ENCODE peak calls at places on chromosomes 1 and 21, in four cellular contexts. W is prostate gland, C is upper lobe of left lung, E is suprapubic skin. N is an unnamed sample.
A peak's percentile ranks its signal among the peaks of the same experiment; 100 is the strongest.

GRCh38 chr1:45014403-45015028 is 2.5 kb downstream of the UROD start:
- DNase-seq in W (peak; percentile 76), E (no peak), C (peak; percentile 77), N (peak; percentile 86)

GRCh38 chr21:17784604-17785402 is 34.4 kb downstream of the C21orf91 start:
- DNase-seq in W (no peak), C (no peak), E (no peak), N (no peak)

GRCh38 chr1:56378376-56379070 is 200.8 kb downstream of the PLPP3 start:
- DNase-seq in C (no peak), E (no peak), W (peak; percentile 26), N (peak; percentile 62)

GRCh38 chr1:116373451-116374339 is 651 bp downstream of the ATP1A1 start:
- DNase-seq in W (peak; percentile 71), C (peak; percentile 68), E (peak; percentile 87), N (peak; percentile 88)

GRCh38 chr1:246724725-246725095 is 501 bp downstream of the SCCPDH start:
- DNase-seq in W (no peak), C (no peak), E (no peak), N (no peak)

GRCh38 chr1:11109361-11109760 is 9.7 kb upstream of the EXOSC10 start:
- DNase-seq in E (no peak), W (no peak), C (no peak), N (no peak)

GRCh38 chr1:211643324-211644212 is 31.9 kb downstream of the NEK2 start:
- DNase-seq in E (peak; percentile 77), C (peak; percentile 57), W (peak; percentile 82), N (no peak)

GRCh38 chr1:245124644-245125043 is 30.1 kb upstream of the KIF26B start:
- DNase-seq in W (no peak), C (no peak), E (no peak), N (no peak)

GRCh38 chr1:8211620-8212442 is 106.1 kb upstream of the SLC45A1 start:
- DNase-seq in C (peak; percentile 88), E (no peak), W (no peak), N (peak; percentile 73)

GRCh38 chr1:55213885-55214213 is 1.3 kb downstream of the USP24 start:
- DNase-seq in E (no peak), W (no peak), C (no peak), N (peak; percentile 63)

GRCh38 chr1:216215169-216215568 is 208.1 kb downstream of the USH2A start:
- DNase-seq in C (no peak), W (no peak), E (no peak), N (no peak)

GRCh38 chr1:10785855-10786638 is 10.4 kb downstream of the CASZ1 start:
- DNase-seq in E (no peak), W (no peak), C (no peak), N (no peak)

GRCh38 chr1:184691719-184692324 is 62.8 kb downstream of the EDEM3 start:
- DNase-seq in E (no peak), W (peak; percentile 35), C (no peak), N (no peak)

GRCh38 chr21:32726742-32727477 is 903 bp downstream of the SYNJ1 start:
- DNase-seq in E (no peak), W (no peak), C (peak; percentile 34), N (no peak)

GRCh38 chr1:43329995-43330751 is 7.4 kb upstream of the MPL start:
- DNase-seq in C (peak; percentile 64), E (no peak), W (no peak), N (peak; percentile 58)

GRCh38 chr1:27961646-27962221 is 2.0 kb downstream of the XKR8 start:
- DNase-seq in C (no peak), E (no peak), W (no peak), N (no peak)

GRCh38 chr1:204294371-204294770 is 65.4 kb downstream of the PLEKHA6 start:
- DNase-seq in W (no peak), E (no peak), C (no peak), N (peak; percentile 89)

GRCh38 chr1:202017385-202018225 is 7.2 kb downstream of the ELF3 start:
- DNase-seq in W (no peak), E (no peak), C (peak; percentile 89), N (no peak)

GRCh38 chr21:27388835-27389234 is 421.9 kb upstream of the ADAMTS5 start:
- DNase-seq in E (no peak), C (no peak), W (no peak), N (no peak)

GRCh38 chr1:153563339-153563952 is 2.2 kb downstream of the S100A2 start:
- DNase-seq in C (no peak), E (no peak), W (no peak), N (peak; percentile 56)

GRCh38 chr1:212529211-212529731 is 79.3 kb upstream of the ATF3 start:
- DNase-seq in E (no peak), W (no peak), C (no peak), N (no peak)

GRCh38 chr1:17826165-17826488 is 71.0 kb downstream of the ACTL8 start:
- DNase-seq in W (no peak), E (peak; percentile 65), C (no peak), N (no peak)

GRCh38 chr1:164613176-164613575 is 54.2 kb downstream of the PBX1 start:
- DNase-seq in E (no peak), C (no peak), W (peak; percentile 59), N (no peak)

GRCh38 chr1:64200064-64200463 is 3.4 kb upstream of the UBE2U start:
- DNase-seq in C (no peak), E (no peak), W (no peak), N (no peak)

GRCh38 chr1:188872376-188872775 is 1605.3 kb downstream of the BRINP3 start:
- DNase-seq in E (no peak), W (no peak), C (no peak), N (no peak)

GRCh38 chr21:43364851-43365424 is 62.0 kb downstream of the SIK1 start:
- DNase-seq in C (no peak), W (no peak), E (no peak), N (no peak)

GRCh38 chr1:111441573-111442192 is 7.4 kb downstream of the WDR77 start:
- DNase-seq in E (no peak), C (no peak), W (no peak), N (no peak)
- TF ChIP-seq CTCF in E (no peak), C (no peak), W (no peak), N (peak; percentile 13)

GRCh38 chr1:19156676-19157075 is 53.4 kb downstream of the UBR4 start:
- DNase-seq in W (no peak), E (no peak), C (peak; percentile 47), N (peak; percentile 76)

GRCh38 chr1:19160831-19161230 is 49.2 kb downstream of the UBR4 start:
- DNase-seq in E (no peak), W (no peak), C (no peak), N (no peak)

GRCh38 chr1:19154876-19155275 is 55.2 kb downstream of the UBR4 start:
- DNase-seq in C (no peak), E (no peak), W (no peak), N (no peak)

GRCh38 chr1:19153169-19153568 is 56.9 kb downstream of the UBR4 start:
- DNase-seq in E (no peak), W (no peak), C (no peak), N (no peak)

GRCh38 chr1:19157653-19158052 is 52.4 kb downstream of the UBR4 start:
- DNase-seq in E (no peak), W (no peak), C (no peak), N (no peak)
- H3K27ac ChIP-seq in E (no peak overlapping the region), W (no peak overlapping the region), C (no peak overlapping the region), N (no peak overlapping the region)

GRCh38 chr1:145959957-145960467 is 2.2 kb upstream of the LIX1L start:
- DNase-seq in C (no peak), E (no peak), W (no peak), N (no peak)

GRCh38 chr1:145959333-145959732 is 1.5 kb upstream of the LIX1L start:
- DNase-seq in E (no peak), C (no peak), W (no peak), N (no peak)

GRCh38 chr1:145961425-145962156 is 2.8 kb downstream of the ANKRD34A start:
- DNase-seq in E (no peak), W (no peak), C (peak; percentile 57), N (peak; percentile 86)

GRCh38 chr1:145961109-145961424 is 3.2 kb upstream of the LIX1L start:
- DNase-seq in W (no peak), C (no peak), E (no peak), N (no peak)

GRCh38 chr1:145960468-145961108 is 2.8 kb upstream of the LIX1L start:
- DNase-seq in W (peak; percentile 63), C (peak; percentile 79), E (peak; percentile 91), N (peak; percentile 93)
- TF ChIP-seq POLR2AphosphoS5 in W (peak; percentile 70), C (peak; percentile 56), E (no peak), N (peak; percentile 86)

GRCh38 chr1:233863901-233864545 is 40.5 kb upstream of the SLC35F3 start:
- DNase-seq in C (no peak), E (no peak), W (no peak), N (no peak)

GRCh38 chr1:233864578-233864977 is 39.9 kb upstream of the SLC35F3 start:
- DNase-seq in W (no peak), C (no peak), E (no peak), N (no peak)

GRCh38 chr1:233859446-233859845 is 45.0 kb upstream of the SLC35F3 start:
- DNase-seq in E (no peak), W (no peak), C (peak; percentile 21), N (no peak)
- TF ChIP-seq CTCF in E (no peak), W (no peak), C (no peak), N (no peak)

DNA sequence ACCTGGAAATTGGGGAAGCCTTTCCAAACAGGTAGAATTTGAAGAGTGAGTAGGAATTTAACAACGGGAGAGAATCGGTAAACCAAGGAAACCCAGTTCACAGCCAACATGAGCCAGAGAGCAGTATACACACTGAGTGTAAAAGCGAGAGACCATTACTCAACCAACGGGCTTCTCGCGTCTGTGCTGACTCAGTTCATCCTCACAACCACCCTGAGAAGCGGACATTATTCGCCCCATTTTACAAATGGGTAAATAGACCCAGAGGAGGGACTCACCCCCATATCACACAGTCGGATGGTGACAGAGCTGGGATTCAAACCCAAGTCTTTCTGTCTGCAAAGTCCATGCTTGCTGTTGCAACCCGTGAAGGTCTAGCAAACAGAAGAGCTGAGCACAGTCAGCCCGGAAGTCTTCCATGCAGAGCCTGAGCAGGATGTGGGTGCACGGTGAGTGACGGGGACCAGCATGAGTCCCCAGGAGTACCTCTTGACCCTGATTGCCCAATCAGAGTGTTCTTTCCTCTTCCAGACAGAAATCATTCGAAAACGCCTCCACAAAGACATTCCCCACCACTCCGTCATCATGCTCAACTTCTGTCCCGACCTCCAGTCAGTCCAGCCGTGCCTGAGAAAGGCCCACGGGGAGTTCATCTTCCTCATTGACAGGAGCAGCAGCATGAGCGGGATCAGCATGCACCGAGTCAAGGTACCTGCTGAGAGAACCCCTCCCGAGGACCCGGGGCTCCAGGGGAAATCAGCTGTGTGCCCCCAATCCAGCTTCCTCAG is 32.3 kb downstream of the VWA5B1 start:
- DNase-seq in C (peak; percentile 31), E (no peak), W (no peak), N (no peak)
- H3K27ac ChIP-seq in C (no peak overlapping the region), E (no peak overlapping the region), W (no peak overlapping the region), N (no peak overlapping the region)